ENCODE peak calls at places on chromosome 5, in eight cellular contexts. W is DND-41, C is keratinocyte, V is neural progenitor cell, Y is HCT116, H is pancreas, K is lower lobe of right lung, N is mammary epithelial cell. T is an unnamed sample. For H3K9me3, the result is how much of the 10 kb centered on the place peaks cover.

GRCh38 chr5:14141764-14142163 is 1.4 kb upstream of the TRIO start:
- DNase-seq in W (no peak), C (no peak), V (no peak), Y (no peak), H (no peak), K (no peak), N (no peak), T (no peak)

GRCh38 chr5:34563951-34564705 is 92.0 kb upstream of the RAI14 start:
- DNase-seq in W (no peak), C (no peak), V (peak), Y (no peak), H (no peak), K (no peak), N (no peak), T (no peak)

GRCh38 chr5:157252741-157253465 is 13.0 kb upstream of the CYFIP2 start:
- DNase-seq in W (peak), C (no peak), V (no peak), Y (no peak), H (no peak), K (no peak), N (no peak), T (peak)

GRCh38 chr5:124561451-124561850 is 185.0 kb downstream of the ZNF608 start:
- DNase-seq in W (no peak), C (no peak), V (no peak), Y (no peak), H (no peak), K (no peak), N (peak), T (no peak)

GRCh38 chr5:10424124-10424731 is 17.5 kb upstream of the ROPN1L start:
- DNase-seq in W (peak), C (no peak), V (peak), Y (peak), H (no peak), K (no peak), N (no peak), T (no peak)

GRCh38 chr5:172541764-172542120 is 87.4 kb upstream of the SH3PXD2B start:
- DNase-seq in W (no peak), C (no peak), V (no peak), Y (no peak), H (no peak), K (no peak), N (no peak), T (no peak)

GRCh38 chr5:155530046-155530445 is 516.5 kb downstream of the KIF4B start:
- DNase-seq in W (no peak), C (peak), V (no peak), Y (no peak), H (no peak), K (no peak), N (peak), T (no peak)

GRCh38 chr5:136016945-136017530 is 11.8 kb upstream of the TGFBI start:
- DNase-seq in W (peak), C (peak), V (no peak), Y (peak), H (no peak), K (no peak), N (peak), T (no peak)

GRCh38 chr5:108557686-108558085 is 175.8 kb upstream of the FBXL17 start:
- DNase-seq in W (no peak), C (no peak), V (no peak), Y (no peak), H (no peak), K (no peak), N (no peak), T (no peak)

GRCh38 chr5:150945947-150946346 is 41.2 kb upstream of the ZNF300 start:
- DNase-seq in W (no peak), C (no peak), V (no peak), Y (no peak), H (no peak), K (no peak), N (no peak), T (no peak)
- H3K9me3 ChIP-seq in W (under half), C (under half), V (under half), Y (under half), H (under half), K (half or more), N (under half), T (under half)

DNA sequence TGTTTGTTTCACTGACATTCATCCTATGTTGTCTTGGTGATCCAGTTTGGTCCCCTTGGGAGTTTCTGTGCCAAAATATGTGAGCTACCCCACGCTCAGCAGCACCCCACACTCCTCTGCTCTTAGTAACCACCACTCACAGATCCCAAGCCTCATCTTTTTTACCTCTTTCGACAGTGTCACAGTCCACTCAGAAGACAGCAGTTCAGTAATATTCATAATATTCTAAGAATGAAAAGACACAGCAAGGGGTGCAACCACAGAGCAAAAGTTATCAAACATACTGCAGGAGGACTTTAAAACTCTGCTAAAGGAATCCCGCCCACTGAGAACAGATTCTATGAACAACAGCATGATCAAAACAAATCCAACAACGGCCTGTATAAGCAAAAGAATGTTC is 28.2 kb downstream of the RNF130 start:
- DNase-seq in W (no peak), C (no peak), V (no peak), Y (no peak), H (no peak), K (no peak), N (no peak), T (no peak)
- H3K9me3 ChIP-seq in W (under half), C (under half), V (under half), Y (under half), H (under half), K (under half), N (under half), T (under half)

DNA sequence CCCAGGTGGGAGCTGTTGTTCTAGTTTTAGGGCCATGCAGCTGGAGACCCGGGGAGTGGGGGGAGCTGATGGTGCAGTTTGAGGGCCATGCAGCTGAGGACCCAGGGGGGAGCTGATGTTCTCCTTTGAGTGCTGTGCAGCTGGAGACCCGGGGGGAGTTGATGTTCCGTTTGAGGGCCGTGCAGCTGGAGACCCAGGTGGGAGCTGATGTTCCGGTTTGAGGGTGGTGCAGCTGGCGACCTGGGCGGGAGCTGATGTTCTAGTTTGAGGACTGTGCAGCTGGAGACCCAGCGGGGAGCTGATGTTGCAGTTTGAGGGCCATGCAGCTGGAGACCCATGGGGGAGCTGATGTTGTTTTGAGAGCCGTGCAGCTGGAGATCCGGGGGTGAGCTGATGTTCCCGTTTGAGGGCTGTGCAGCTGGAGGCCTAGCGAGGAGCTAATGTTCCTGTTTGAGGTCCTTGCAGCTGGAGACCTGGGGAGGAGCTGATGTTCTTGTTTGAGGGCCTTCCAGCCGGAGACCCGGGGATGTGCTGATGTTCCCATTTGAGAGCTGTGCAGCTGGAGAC is 14.6 kb downstream of the PDCD6 start:
- DNase-seq in W (peak), C (no peak), V (no peak), Y (no peak), H (no peak), K (no peak), N (no peak), T (no peak)
- H3K9me3 ChIP-seq in W (under half), C (under half), V (under half), Y (under half), H (under half), K (under half), N (under half), T (under half)

GRCh38 chr5:178428341-178429155 is 161.6 kb downstream of the COL23A1 start:
- DNase-seq in W (peak), C (no peak), V (peak), Y (no peak), H (peak), K (peak), N (no peak), T (no peak)
- H3K9me3 ChIP-seq in W (under half), C (under half), V (under half), Y (under half), H (under half), K (under half), N (under half), T (under half)

T was measured in T-helper 17 cell.